ENCODE peak calls at places on chromosomes 1 and 21, in nine cellular contexts. W is globus pallidus; M is hypothalamus; A is NCI-H446 treated with DMSO at 0.1 percent for 48 hours; I is stimulated activated CD8-positive, alpha-beta memory T cell treated with anti-CD3 and anti-CD28 coated beads, Interleukin-7, amount 100 ng/mL, for 1 hour; S is activated gamma-delta T cell; E is K562; P is LHCN-M2; T is GM12891. Y is an unnamed sample.

GRCh38 chr1:157438236-157439012 is 113.9 kb downstream of the FCRL5 start:
- DNase-seq in P (no peak), I (no peak), E (no peak), A (no peak), M (no peak), S (no peak), T (no peak), W (no peak), Y (no peak)

GRCh38 chr1:19780267-19780877 is 19.3 kb downstream of the TMCO4 start:
- DNase-seq in W (no peak), P (no peak), M (no peak), T (no peak), E (no peak), S (no peak), A (no peak), I (no peak), Y (no peak)

GRCh38 chr1:214213136-214213535 is 67.8 kb upstream of the SMYD2 start:
- DNase-seq in A (no peak), T (no peak), P (peak), E (no peak), I (no peak), M (no peak), W (no peak), S (no peak), Y (no peak)

GRCh38 chr1:237355022-237355421 is 313.0 kb downstream of the RYR2 start:
- DNase-seq in T (no peak), S (no peak), M (no peak), I (no peak), P (no peak), W (no peak), E (no peak), A (no peak), Y (no peak)

GRCh38 chr1:11918779-11919519 is 7.3 kb downstream of the KIAA2013 start:
- DNase-seq in W (no peak), A (no peak), M (peak), P (peak), E (no peak), I (no peak), T (no peak), S (no peak), Y (no peak)

GRCh38 chr21:37700641-37701202 is 215.5 kb downstream of the KCNJ6 start:
- DNase-seq in W (peak), E (peak), T (peak), S (no peak), M (no peak), A (peak), P (peak), I (no peak), Y (no peak)

GRCh38 chr1:15155760-15156743 is 2.5 kb downstream of the TMEM51 start:
- DNase-seq in E (no peak), M (no peak), W (no peak), A (peak), I (no peak), P (no peak), S (no peak), T (peak), Y (no peak)

GRCh38 chr1:1357871-1358432 is 403 bp downstream of the MXRA8 start:
- DNase-seq in T (no peak), I (no peak), P (peak), M (no peak), A (no peak), S (no peak), E (no peak), W (no peak), Y (no peak)

GRCh38 chr1:60911980-60912692 is 170.2 kb upstream of the NFIA start:
- DNase-seq in E (no peak), S (no peak), A (peak), P (no peak), T (no peak), M (no peak), W (peak), I (no peak), Y (no peak)

GRCh38 chr21:43195131-43196021 is 26.6 kb downstream of the CRYAA start:
- DNase-seq in T (no peak), A (no peak), E (no peak), W (no peak), M (no peak), P (peak), I (no peak), S (no peak), Y (no peak)

GRCh38 chr21:14620152-14620551 is 74.0 kb upstream of the SAMSN1 start:
- DNase-seq in M (no peak), S (no peak), T (no peak), P (no peak), A (no peak), I (no peak), W (no peak), E (no peak), Y (no peak)

GRCh38 chr1:196063307-196063706 is 544.9 kb downstream of the KCNT2 start:
- DNase-seq in W (no peak), P (peak), I (no peak), A (peak), E (no peak), T (no peak), S (no peak), M (no peak), Y (no peak)

GRCh38 chr1:172870901-172871606 is 179.7 kb downstream of the TNFSF18 start:
- DNase-seq in A (no peak), P (peak), I (no peak), E (no peak), W (no peak), S (no peak), T (no peak), M (no peak), Y (no peak)

GRCh38 chr1:184563308-184563707 is 176.5 kb downstream of the C1orf21 start:
- DNase-seq in I (no peak), P (peak), T (no peak), A (peak), W (peak), M (no peak), S (no peak), E (peak), Y (no peak)

GRCh38 chr1:208047476-208047934 is 136.6 kb upstream of the CD34 start:
- DNase-seq in A (no peak), S (no peak), I (no peak), M (no peak), E (no peak), P (peak), T (no peak), W (peak), Y (no peak)

GRCh38 chr1:205016584-205016983 is 26.4 kb upstream of the CNTN2 start:
- DNase-seq in M (no peak), W (no peak), A (no peak), S (no peak), E (no peak), T (no peak), P (no peak), I (no peak), Y (no peak)

GRCh38 chr1:12047120-12047876 is 15.8 kb upstream of the TNFRSF8 start:
- DNase-seq in E (no peak), A (no peak), M (no peak), I (no peak), T (no peak), W (no peak), P (peak), S (no peak), Y (no peak)

GRCh38 chr1:204296431-204296988 is 63.2 kb downstream of the PLEKHA6 start:
- DNase-seq in P (peak), I (no peak), E (no peak), T (no peak), S (no peak), M (no peak), W (no peak), A (no peak), Y (no peak)